ENCODE peak calls at places on chromosomes 1 and 21, in ten cellular contexts. I is fibroblast of lung, D is right cardiac atrium, F is GM23338, N is psoas muscle, A is fibroblast of villous mesenchyme, Z is kidney epithelial cell, W is stomach, T is NT2/D1, R is left lung. V is an unnamed sample.

GRCh38 chr1:25792115-25792514 is 7.9 kb upstream of the SELENON start:
- DNase-seq in I (no peak), D (no peak), F (no peak), N (no peak), A (no peak), Z (no peak), W (no peak), T (no peak), R (no peak), V (no peak)

GRCh38 chr1:165494949-165495810 is 48.6 kb upstream of the LRRC52 start:
- DNase-seq in I (no peak), D (no peak), F (no peak), N (no peak), A (peak), Z (no peak), W (no peak), T (no peak), R (no peak), V (no peak)

GRCh38 chr1:56468472-56468871 is 110.9 kb downstream of the PLPP3 start:
- DNase-seq in I (no peak), D (no peak), F (no peak), N (no peak), A (no peak), Z (no peak), W (no peak), T (no peak), R (no peak), V (no peak)

GRCh38 chr21:46171996-46172862 is 12.0 kb downstream of the SPATC1L start:
- DNase-seq in I (no peak), D (peak), F (no peak), N (no peak), A (no peak), Z (no peak), W (no peak), T (no peak), R (no peak), V (no peak)

GRCh38 chr1:174999926-175000696 is at the start of gene CACYBP:
- DNase-seq in I (peak), D (no peak), F (peak), N (peak), A (peak), Z (no peak), W (peak), T (peak), R (no peak), V (no peak)

GRCh38 chr1:115976900-115977480 is 677 bp downstream of the SLC22A15 start:
- DNase-seq in I (no peak), D (no peak), F (no peak), N (no peak), A (peak), Z (no peak), W (no peak), T (no peak), R (no peak), V (no peak)

GRCh38 chr1:21175670-21176581 is 771 bp downstream of the EIF4G3 start:
- DNase-seq in I (no peak), D (peak), F (peak), N (peak), A (peak), Z (no peak), W (peak), T (no peak), R (peak), V (no peak)

GRCh38 chr1:226736908-226737818 is 1.9 kb downstream of the ITPKB start:
- DNase-seq in I (peak), D (peak), F (peak), N (peak), A (peak), Z (no peak), W (peak), T (no peak), R (peak), V (no peak)

GRCh38 chr1:151537112-151537511 is 3.0 kb upstream of the TUFT1 start:
- DNase-seq in I (peak), D (no peak), F (no peak), N (no peak), A (peak), Z (no peak), W (no peak), T (no peak), R (no peak), V (peak)

GRCh38 chr21:41610042-41610839 is 102.3 kb upstream of the TMPRSS2 start:
- DNase-seq in I (peak), D (peak), F (peak), N (peak), A (peak), Z (no peak), W (peak), T (peak), R (peak), V (no peak)

GRCh38 chr1:4825841-4826450 is 171.5 kb downstream of the AJAP1 start:
- DNase-seq in I (no peak), D (no peak), F (no peak), N (no peak), A (no peak), Z (no peak), W (no peak), T (no peak), R (no peak), V (no peak)

GRCh38 chr1:81113688-81114087 is 687.0 kb upstream of the ADGRL2 start:
- DNase-seq in I (peak), D (no peak), F (no peak), N (no peak), A (peak), Z (no peak), W (no peak), T (no peak), R (no peak), V (no peak)

GRCh38 chr21:27425574-27425973 is 458.7 kb upstream of the ADAMTS5 start:
- DNase-seq in I (peak), D (no peak), F (no peak), N (no peak), A (peak), Z (peak), W (no peak), T (no peak), R (no peak), V (no peak)

GRCh38 chr1:241533375-241534115 is 1.4 kb downstream of the KMO start:
- DNase-seq in I (no peak), D (no peak), F (no peak), N (no peak), A (peak), Z (no peak), W (no peak), T (no peak), R (no peak), V (no peak)

GRCh38 chr1:25727026-25727818 is 72.8 kb upstream of the SELENON start:
- DNase-seq in I (no peak), D (no peak), F (no peak), N (no peak), A (no peak), Z (no peak), W (no peak), T (no peak), R (peak), V (no peak)

GRCh38 chr1:179820216-179820970 is 57.2 kb downstream of the TOR1AIP2 start:
- DNase-seq in I (no peak), D (no peak), F (no peak), N (no peak), A (no peak), Z (no peak), W (no peak), T (no peak), R (no peak), V (no peak)

GRCh38 chr1:172775598-172776570 is 117.0 kb downstream of the FASLG start:
- DNase-seq in I (no peak), D (no peak), F (no peak), N (no peak), A (peak), Z (no peak), W (no peak), T (no peak), R (no peak), V (no peak)

GRCh38 chr1:53733975-53734649 is 4.9 kb downstream of the GLIS1 start:
- DNase-seq in I (peak), D (no peak), F (no peak), N (no peak), A (peak), Z (no peak), W (no peak), T (no peak), R (no peak), V (peak)

GRCh38 chr1:228370941-228371740 is 35.5 kb downstream of the TRIM11 start:
- DNase-seq in I (no peak), D (no peak), F (no peak), N (peak), A (no peak), Z (no peak), W (no peak), T (no peak), R (peak), V (no peak)

GRCh38 chr1:150973826-150974579 is 632 bp downstream of the CERS2 start:
- DNase-seq in I (peak), D (peak), F (peak), N (peak), A (peak), Z (no peak), W (peak), T (no peak), R (peak), V (no peak)

GRCh38 chr1:234875953-234876814 is 252.5 kb downstream of the TOMM20 start:
- DNase-seq in I (peak), D (peak), F (no peak), N (no peak), A (peak), Z (no peak), W (peak), T (no peak), R (peak), V (no peak)

GRCh38 chr1:232150770-232151548 is 479.0 kb downstream of the SIPA1L2 start:
- DNase-seq in I (no peak), D (no peak), F (no peak), N (no peak), A (no peak), Z (no peak), W (no peak), T (no peak), R (no peak), V (no peak)

GRCh38 chr1:15757575-15758401 is 807 bp upstream of the FBLIM1 start:
- DNase-seq in I (peak), D (no peak), F (peak), N (no peak), A (peak), Z (no peak), W (no peak), T (no peak), R (no peak), V (no peak)
- H3K4me3 ChIP-seq in I (no peak), D (peak), F (peak), N (peak), A (peak), Z (peak), W (peak), T (peak), R (peak), V (peak)

GRCh38 chr1:170927955-170928850 is 7.1 kb upstream of the MROH9 start:
- DNase-seq in I (peak), D (no peak), F (peak), N (no peak), A (peak), Z (no peak), W (no peak), T (no peak), R (no peak), V (no peak)

GRCh38 chr1:170929835-170930554 is 5.3 kb upstream of the MROH9 start:
- DNase-seq in I (peak), D (no peak), F (peak), N (no peak), A (peak), Z (peak), W (no peak), T (peak), R (no peak), V (no peak)

GRCh38 chr1:170932236-170932635 is 3.1 kb upstream of the MROH9 start:
- DNase-seq in I (no peak), D (no peak), F (peak), N (no peak), A (no peak), Z (no peak), W (no peak), T (no peak), R (no peak), V (no peak)

GRCh38 chr1:170931650-170932049 is 3.7 kb upstream of the MROH9 start:
- DNase-seq in I (no peak), D (no peak), F (peak), N (no peak), A (no peak), Z (no peak), W (no peak), T (no peak), R (no peak), V (no peak)

GRCh38 chr1:170929412-170929834 is 5.9 kb upstream of the MROH9 start:
- DNase-seq in I (peak), D (no peak), F (peak), N (no peak), A (peak), Z (no peak), W (no peak), T (no peak), R (no peak), V (no peak)
- H3K4me3 ChIP-seq in I (no peak), D (no peak), F (no peak), N (no peak), A (no peak), Z (no peak), W (no peak), T (no peak), R (no peak), V (no peak)

GRCh38 chr1:37078866-37079265 is 44.6 kb upstream of the GRIK3 start:
- DNase-seq in I (no peak), D (no peak), F (no peak), N (no peak), A (no peak), Z (no peak), W (no peak), T (no peak), R (no peak), V (no peak)
- H3K4me3 ChIP-seq in I (no peak), D (no peak), F (no peak), N (no peak), A (no peak), Z (no peak), W (no peak), T (no peak), R (no peak), V (no peak)

GRCh38 chr1:18948913-18949688 is 7.4 kb downstream of the IFFO2 start:
- DNase-seq in I (peak), D (peak), F (peak), N (peak), A (peak), Z (no peak), W (peak), T (no peak), R (no peak), V (no peak)
- H3K4me3 ChIP-seq in I (peak), D (no peak), F (no peak), N (peak), A (peak), Z (no peak), W (peak), T (no peak), R (peak), V (peak)

GRCh38 chr1:223264529-223264928 is 99.4 kb downstream of the SUSD4 start:
- DNase-seq in I (no peak), D (no peak), F (no peak), N (no peak), A (no peak), Z (no peak), W (no peak), T (no peak), R (no peak), V (no peak)
- H3K4me3 ChIP-seq in I (no peak), D (no peak), F (no peak), N (no peak), A (no peak), Z (no peak), W (no peak), T (no peak), R (no peak), V (no peak)

DNA sequence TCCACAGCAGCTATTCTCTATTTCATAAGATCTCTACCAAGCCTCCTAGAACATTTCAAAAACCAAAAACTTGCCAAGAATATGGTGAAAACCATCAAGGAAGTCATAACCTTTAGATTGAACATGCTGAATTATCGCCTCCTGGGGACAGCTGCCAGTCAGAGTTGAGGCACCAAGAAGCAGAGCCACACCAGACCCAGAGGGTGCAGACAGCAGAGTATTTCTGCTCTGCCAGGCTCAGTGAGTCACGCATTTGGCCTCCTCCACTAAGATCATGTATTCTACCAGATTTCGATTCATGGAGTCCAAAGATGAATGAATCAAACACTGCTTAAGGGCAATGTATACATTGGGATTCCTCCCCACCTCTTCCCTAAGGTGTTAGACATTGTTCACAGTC is 2.1 kb downstream of the F3 start:
- DNase-seq in I (peak), D (peak), F (no peak), N (no peak), A (peak), Z (no peak), W (no peak), T (no peak), R (peak), V (no peak)
- H3K4me3 ChIP-seq in I (peak), D (no peak), F (peak), N (peak), A (peak), Z (peak), W (peak), T (peak), R (peak), V (peak)

GRCh38 chr1:63828322-63829044 is 54.7 kb downstream of the ROR1 start:
- DNase-seq in I (no peak), D (no peak), F (no peak), N (no peak), A (no peak), Z (no peak), W (no peak), T (no peak), R (no peak), V (no peak)
- H3K4me3 ChIP-seq in I (no peak), D (no peak), F (no peak), N (no peak), A (no peak), Z (no peak), W (no peak), T (no peak), R (no peak), V (no peak)

GRCh38 chr21:39385299-39386145 is 36.6 kb upstream of the HMGN1 start:
- DNase-seq in I (peak), D (peak), F (no peak), N (peak), A (peak), Z (peak), W (peak), T (no peak), R (peak), V (no peak)
- H3K4me3 ChIP-seq in I (no peak), D (no peak), F (no peak), N (peak), A (peak), Z (peak), W (peak), T (no peak), R (peak), V (peak)

GRCh38 chr1:204075116-204075636 is 2.3 kb downstream of the SOX13 start:
- DNase-seq in I (no peak), D (peak), F (peak), N (no peak), A (peak), Z (no peak), W (peak), T (no peak), R (no peak), V (no peak)
- H3K4me3 ChIP-seq in I (peak), D (peak), F (peak), N (peak), A (peak), Z (peak), W (peak), T (peak), R (peak), V (peak)

GRCh38 chr1:34865573-34865972 is 6.0 kb upstream of the SMIM12 start:
- DNase-seq in I (no peak), D (peak), F (no peak), N (no peak), A (no peak), Z (no peak), W (no peak), T (no peak), R (no peak), V (no peak)
- H3K4me3 ChIP-seq in I (no peak), D (peak), F (peak), N (peak), A (peak), Z (peak), W (peak), T (peak), R (peak), V (peak)